ENCODE peak calls at places on chromosomes 16 and 17, in four cellular contexts. Z, O, I and C are unnamed samples.

GRCh38 chr17:35900693-35901487 is 20.7 kb upstream of the CCL5 start:
- DNase-seq in Z (no peak), O (no peak), I (peak), C (no peak)

GRCh38 chr17:10316986-10317834 is 55.6 kb downstream of the MYH13 start:
- DNase-seq in Z (no peak), O (peak), I (no peak), C (no peak)

GRCh38 chr16:88507231-88507743 is 54.2 kb downstream of the ZFPM1 start:
- DNase-seq in Z (no peak), O (no peak), I (no peak), C (no peak)

GRCh38 chr16:11342021-11342855 is 3.0 kb upstream of the RMI2 start:
- DNase-seq in Z (no peak), O (no peak), I (no peak), C (no peak)

GRCh38 chr16:68364601-68364998 is 53.8 kb downstream of the PRMT7 start:
- DNase-seq in Z (no peak), O (no peak), I (no peak), C (no peak)

GRCh38 chr16:66007717-66008116 is 358.8 kb upstream of the CDH5 start:
- DNase-seq in Z (no peak), O (no peak), I (no peak), C (no peak)

GRCh38 chr16:89319883-89320716 is 102.6 kb downstream of the ZNF778 start:
- DNase-seq in Z (peak), O (no peak), I (peak), C (no peak)

GRCh38 chr16:66199189-66199588 is 167.3 kb upstream of the CDH5 start:
- DNase-seq in Z (no peak), O (no peak), I (no peak), C (no peak)

GRCh38 chr17:61307905-61308886 is 91.4 kb upstream of the TBX2 start:
- DNase-seq in Z (no peak), O (no peak), I (no peak), C (no peak)
- H3K9ac ChIP-seq in Z (no peak), O (no peak), I (no peak), C (no peak)

DNA sequence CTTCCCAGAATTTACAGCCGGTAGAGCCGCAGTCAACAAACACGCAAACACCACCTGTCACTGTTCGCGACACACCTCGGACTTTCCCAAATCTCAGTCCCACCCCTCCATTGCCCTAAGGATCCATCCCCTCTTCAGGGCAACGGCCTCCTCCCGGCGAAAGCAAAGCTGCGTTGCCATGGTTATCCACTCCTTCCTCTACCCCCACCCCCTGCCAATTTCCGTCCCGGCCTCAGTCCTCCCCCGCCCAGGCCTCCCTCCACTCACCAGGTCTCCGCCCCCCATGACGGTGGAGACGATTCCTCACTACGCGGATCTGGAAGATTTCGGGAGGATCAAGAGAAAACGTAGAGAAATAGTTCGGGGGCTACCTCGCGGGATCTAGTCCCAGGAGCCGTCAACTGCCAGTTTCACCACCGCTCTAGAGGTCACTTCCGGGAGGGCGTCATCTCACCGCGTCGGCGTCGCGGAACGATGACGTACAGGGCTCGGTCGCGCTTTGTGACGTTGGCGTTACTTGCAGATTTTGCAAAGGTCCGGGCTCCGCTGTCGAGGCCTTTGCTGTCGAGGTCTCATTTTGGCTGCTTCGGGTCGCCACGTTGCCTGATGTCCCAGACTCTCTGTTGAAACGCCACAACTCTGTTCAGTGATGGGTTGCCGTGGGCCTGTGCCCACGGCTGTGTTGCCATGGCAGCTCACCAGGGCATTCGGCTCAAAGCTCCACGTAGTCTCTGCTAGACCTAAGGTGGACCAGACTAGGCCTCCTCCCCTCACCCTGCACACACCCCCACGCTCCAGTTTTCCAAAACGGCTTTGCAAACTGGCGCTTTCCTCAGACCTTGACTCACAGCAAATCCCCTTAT is at the start of gene CWC25:
- DNase-seq in Z (peak), O (peak), I (peak), C (peak)
- TF ChIP-seq POLR2AphosphoS5 in Z (peak), O (peak), I (peak), C (peak)

GRCh38 chr16:5062790-5063765 is 2.7 kb downstream of the C16orf89 start:
- DNase-seq in Z (no peak), O (no peak), I (no peak), C (no peak)

GRCh38 chr16:5064915-5065314 is 841 bp downstream of the C16orf89 start:
- DNase-seq in Z (no peak), O (no peak), I (no peak), C (no peak)

GRCh38 chr16:5066511-5066910 is 755 bp upstream of the C16orf89 start:
- DNase-seq in Z (no peak), O (no peak), I (no peak), C (no peak)

GRCh38 chr16:5065368-5065767 is 388 bp downstream of the C16orf89 start:
- DNase-seq in Z (no peak), O (no peak), I (no peak), C (no peak)

DNA sequence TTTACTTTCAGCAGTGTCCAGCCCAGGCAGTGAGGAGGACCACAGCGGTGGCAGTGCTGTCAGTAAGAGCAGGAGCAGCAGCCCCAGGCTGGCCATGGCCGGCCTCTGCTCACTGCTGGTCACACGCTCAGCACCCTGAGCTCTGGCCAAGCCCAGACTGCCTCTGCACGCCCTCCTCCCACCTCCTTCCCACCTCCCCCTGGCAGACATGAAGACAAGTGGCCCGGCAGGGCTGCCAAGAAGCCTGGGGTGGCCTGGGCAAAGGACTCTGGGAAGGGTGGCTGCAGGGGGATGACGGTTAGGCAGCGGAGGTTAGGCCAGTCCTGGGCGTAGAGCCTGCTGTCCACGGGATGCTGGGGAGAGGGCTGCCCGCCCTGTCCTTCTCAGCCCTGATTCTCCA is at the start of gene C16orf89:
- DNase-seq in Z (no peak), O (no peak), I (no peak), C (no peak)
- TF ChIP-seq EZH2 in Z (no peak), O (no peak), I (no peak), C (no peak)

GRCh38 chr16:76535-77272 is 1.3 kb upstream of the MPG start:
- DNase-seq in Z (no peak), O (no peak), I (peak), C (no peak)

GRCh38 chr16:74025-74424 is 1.6 kb upstream of the RHBDF1 start:
- DNase-seq in Z (no peak), O (no peak), I (no peak), C (no peak)

GRCh38 chr16:77273-77806 is 685 bp upstream of the MPG start:
- DNase-seq in Z (no peak), O (no peak), I (peak), C (no peak)

GRCh38 chr16:74437-75318 is 2.2 kb upstream of the RHBDF1 start:
- DNase-seq in Z (no peak), O (no peak), I (no peak), C (no peak)

DNA sequence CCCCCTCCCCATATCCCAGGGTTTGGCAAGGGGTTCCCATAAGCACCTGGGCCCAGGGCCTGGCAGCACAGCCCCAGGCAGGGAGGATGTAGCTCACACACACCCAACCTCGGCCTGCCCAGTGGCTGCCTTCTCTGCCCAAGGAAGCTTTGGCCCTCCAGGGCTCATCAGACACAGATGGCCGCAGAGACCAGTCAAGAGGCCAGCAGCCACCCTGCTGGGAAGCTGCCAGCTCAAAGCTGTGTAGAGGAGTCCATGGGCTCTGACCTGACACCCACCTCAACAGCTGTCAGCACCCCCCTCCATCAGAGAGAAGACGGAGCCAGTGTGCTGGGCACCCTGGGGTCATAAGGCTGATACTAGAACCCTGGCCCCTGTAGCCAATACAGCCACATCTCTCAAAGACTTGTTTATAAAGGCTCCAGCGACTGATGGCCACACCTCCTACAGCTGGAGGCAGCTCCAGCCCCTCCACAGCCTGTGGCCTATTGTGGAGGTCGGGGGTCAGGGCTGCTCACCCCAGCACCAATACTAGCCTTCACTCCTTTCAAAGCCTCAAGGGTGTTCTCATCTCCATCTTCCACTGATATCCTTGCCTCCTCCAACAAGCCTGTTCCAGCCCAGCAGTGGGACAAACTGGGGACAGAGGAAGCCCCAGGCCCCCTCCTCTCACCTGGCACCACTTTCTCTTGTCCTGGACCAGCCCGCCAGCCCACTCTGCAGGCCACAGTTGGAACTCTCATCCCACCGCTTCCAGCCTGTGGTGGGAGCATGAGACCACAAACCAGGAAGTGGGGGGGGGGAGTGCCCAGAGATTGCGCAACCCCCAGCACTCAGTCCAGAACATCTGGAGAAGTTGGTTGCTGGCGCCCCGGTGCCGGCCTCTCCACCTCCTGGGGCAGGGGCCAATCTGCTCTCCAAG is 2.2 kb upstream of the MPG start:
- DNase-seq in Z (no peak), O (no peak), I (peak), C (no peak)
- H3K9ac ChIP-seq in Z (peak), O (no peak), I (peak), C (no peak)

GRCh38 chr17:57915980-57916757 is 39.0 kb downstream of the CUEDC1 start:
- DNase-seq in Z (no peak), O (no peak), I (no peak), C (no peak)
- TF ChIP-seq POLR2AphosphoS5 in Z (no peak), O (no peak), I (no peak), C (no peak)

DNA sequence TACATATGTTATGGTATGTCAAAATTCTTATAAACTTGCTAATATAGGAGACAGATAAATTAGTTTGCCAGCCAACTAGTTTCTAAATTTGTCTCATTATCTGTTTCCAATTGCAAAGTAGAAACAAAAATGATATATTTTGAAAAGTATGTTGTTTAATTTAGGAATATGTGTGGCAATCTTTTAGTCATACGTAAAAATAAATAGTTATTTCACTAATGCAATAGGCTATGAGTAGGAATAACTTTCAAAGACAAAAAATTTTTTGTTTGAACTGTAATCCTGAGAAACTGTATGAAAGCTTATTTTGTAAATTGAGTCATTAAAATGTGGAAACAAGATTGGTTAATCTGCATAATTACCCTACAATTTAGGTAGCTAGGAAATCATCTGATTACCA is 210.5 kb upstream of the KCNJ16 start:
- DNase-seq in Z (no peak), O (no peak), I (no peak), C (no peak)
- TF ChIP-seq EZH2 in Z (no peak), O (no peak), I (no peak), C (no peak)

DNA sequence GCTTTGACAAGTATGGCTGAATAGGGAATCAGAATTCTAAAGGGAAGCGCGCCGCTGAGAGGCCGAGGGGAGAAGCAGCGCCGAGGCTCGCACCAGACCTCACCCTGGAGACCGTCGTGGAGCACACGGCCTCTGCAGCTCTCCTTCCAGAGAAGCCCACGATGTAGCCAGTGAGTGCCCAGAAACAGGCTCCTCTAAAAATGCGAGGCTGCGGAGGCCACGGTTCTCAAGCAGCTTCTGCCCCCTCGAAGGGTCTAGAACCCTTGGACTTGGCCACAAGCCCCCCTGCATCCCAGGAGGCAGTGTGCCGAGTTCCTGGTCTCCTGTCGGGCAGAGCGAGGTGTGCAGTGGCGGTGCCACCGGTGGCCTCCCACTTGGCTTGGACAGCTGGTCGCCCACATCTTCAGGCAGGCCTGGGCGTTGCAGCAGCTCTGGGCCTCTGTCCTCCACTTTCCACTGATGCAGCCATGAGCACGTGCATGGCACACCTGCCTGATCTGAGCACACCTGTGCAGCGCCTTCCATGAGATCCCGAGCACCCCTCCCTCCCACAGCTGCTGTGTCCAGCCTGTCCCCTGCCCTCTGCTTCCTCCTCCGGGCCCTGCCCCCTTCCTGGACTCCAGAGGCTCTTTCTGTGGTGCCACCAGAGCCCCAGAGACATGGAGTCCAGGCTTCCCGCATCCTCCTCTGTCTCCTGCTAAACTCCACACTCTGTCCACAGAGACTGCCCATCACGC is 18.9 kb upstream of the WDR45B start:
- DNase-seq in Z (no peak), O (no peak), I (no peak), C (no peak)
- H3K9ac ChIP-seq in Z (no peak), O (no peak), I (no peak), C (no peak)

GRCh38 chr16:77679901-77680300 is 42.4 kb upstream of the NUDT7 start:
- DNase-seq in Z (no peak), O (peak), I (no peak), C (peak)

GRCh38 chr16:77679336-77679735 is 43.0 kb upstream of the NUDT7 start:
- DNase-seq in Z (no peak), O (no peak), I (no peak), C (no peak)

GRCh38 chr16:77674888-77675287 is 47.4 kb upstream of the NUDT7 start:
- DNase-seq in Z (no peak), O (no peak), I (no peak), C (no peak)

GRCh38 chr16:77677129-77677528 is 45.2 kb upstream of the NUDT7 start:
- DNase-seq in Z (no peak), O (no peak), I (no peak), C (no peak)

DNA sequence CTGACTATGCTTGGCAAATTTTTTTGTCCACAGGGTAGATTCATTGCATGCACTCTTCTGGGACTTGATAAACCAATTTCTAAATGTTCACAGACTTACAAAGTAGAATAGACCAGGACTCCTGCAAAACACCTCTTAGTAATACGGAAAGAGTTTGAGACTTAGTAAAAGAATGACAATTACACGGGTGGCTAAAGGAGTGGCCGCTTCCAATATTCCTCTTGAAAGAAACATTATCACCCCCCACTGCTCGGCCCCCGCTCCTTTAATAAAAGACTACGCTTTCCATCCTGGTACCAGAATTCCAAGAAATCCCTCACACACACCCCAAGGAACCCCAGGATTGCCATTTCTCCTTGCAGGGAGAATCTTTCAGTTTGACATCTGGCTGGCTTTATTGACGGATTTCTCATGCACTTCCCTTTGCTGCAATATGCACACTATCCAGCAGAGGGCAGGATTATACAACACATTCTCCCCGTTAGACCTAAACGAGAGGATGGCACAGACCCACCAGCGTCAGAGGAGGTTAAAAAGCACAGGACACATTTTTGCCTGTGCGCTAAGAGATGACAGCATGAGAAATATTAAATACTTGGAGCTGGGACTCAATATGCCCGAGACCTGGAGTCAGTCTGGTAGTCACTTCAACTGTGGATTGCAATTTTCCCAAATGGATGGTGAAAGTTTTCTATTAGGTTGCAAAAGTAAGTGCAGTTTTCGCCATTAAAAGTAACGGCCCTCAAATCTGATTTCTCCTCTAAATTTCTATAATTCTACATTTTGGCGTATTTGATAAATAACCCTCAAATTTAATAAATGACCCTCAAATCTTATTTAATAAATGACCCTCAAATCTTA is 46.6 kb upstream of the NUDT7 start:
- DNase-seq in Z (peak), O (peak), I (peak), C (no peak)
- TF ChIP-seq POLR2AphosphoS5 in Z (no peak), O (no peak), I (no peak), C (no peak)

GRCh38 chr17:55264273-55264639 is 504 bp upstream of the HLF start:
- DNase-seq in Z (no peak), O (no peak), I (no peak), C (no peak)

GRCh38 chr17:55266051-55266957 is 1.5 kb downstream of the HLF start:
- DNase-seq in Z (no peak), O (no peak), I (no peak), C (no peak)

GRCh38 chr17:55264640-55265298 is at the start of gene HLF:
- DNase-seq in Z (no peak), O (peak), I (peak), C (no peak)

GRCh38 chr17:55266958-55267688 is 2.4 kb downstream of the HLF start:
- DNase-seq in Z (no peak), O (no peak), I (no peak), C (no peak)

GRCh38 chr17:55265434-55266021 is 768 bp downstream of the HLF start:
- DNase-seq in Z (no peak), O (no peak), I (no peak), C (no peak)
- TF ChIP-seq EZH2 in Z (no peak), O (no peak), I (peak), C (no peak)